ENCODE peak calls at places on chromosomes 6 and 20, in six cellular contexts. One of them, this sample, is unnamed.

GRCh38 chr6:103783344-103783743 is 1076.4 kb downstream of the HACE1 start:
- DNase-seq in left ventricle myocardium superior: peak
- DNase-seq in NCI-H1092 treated with DMSO at 0.1 percent for 48 hours: peak
- DNase-seq in left cardiac atrium: no peak
- DNase-seq in NCI-H2227 treated with DMSO at 0.1 percent for 48 hours: peak
- DNase-seq in mesenteric fat pad: no peak
- DNase-seq in this sample: no peak

GRCh38 chr6:108653864-108654402 is 93.2 kb downstream of the FOXO3 start:
- DNase-seq in left ventricle myocardium superior: peak
- DNase-seq in NCI-H1092 treated with DMSO at 0.1 percent for 48 hours: no peak
- DNase-seq in left cardiac atrium: peak
- DNase-seq in NCI-H2227 treated with DMSO at 0.1 percent for 48 hours: no peak
- DNase-seq in mesenteric fat pad: no peak
- DNase-seq in this sample: peak

GRCh38 chr20:38325167-38325566 is 21.1 kb upstream of the LBP start:
- DNase-seq in left ventricle myocardium superior: no peak
- DNase-seq in NCI-H1092 treated with DMSO at 0.1 percent for 48 hours: no peak
- DNase-seq in left cardiac atrium: no peak
- DNase-seq in NCI-H2227 treated with DMSO at 0.1 percent for 48 hours: no peak
- DNase-seq in mesenteric fat pad: no peak
- DNase-seq in this sample: no peak

GRCh38 chr6:128350416-128351254 is 169.8 kb downstream of the PTPRK start:
- DNase-seq in left ventricle myocardium superior: no peak
- DNase-seq in NCI-H1092 treated with DMSO at 0.1 percent for 48 hours: no peak
- DNase-seq in left cardiac atrium: no peak
- DNase-seq in NCI-H2227 treated with DMSO at 0.1 percent for 48 hours: no peak
- DNase-seq in mesenteric fat pad: no peak
- DNase-seq in this sample: no peak

GRCh38 chr6:551405-551804 is 105.5 kb downstream of the HUS1B start:
- DNase-seq in left ventricle myocardium superior: no peak
- DNase-seq in NCI-H1092 treated with DMSO at 0.1 percent for 48 hours: no peak
- DNase-seq in left cardiac atrium: peak
- DNase-seq in NCI-H2227 treated with DMSO at 0.1 percent for 48 hours: no peak
- DNase-seq in mesenteric fat pad: no peak
- DNase-seq in this sample: peak

GRCh38 chr20:4949833-4950178 is 51.5 kb downstream of the SLC23A2 start:
- DNase-seq in left ventricle myocardium superior: no peak
- DNase-seq in NCI-H1092 treated with DMSO at 0.1 percent for 48 hours: no peak
- DNase-seq in left cardiac atrium: no peak
- DNase-seq in NCI-H2227 treated with DMSO at 0.1 percent for 48 hours: peak
- DNase-seq in mesenteric fat pad: no peak
- DNase-seq in this sample: peak

GRCh38 chr6:37699138-37699766 is 1.6 kb upstream of the MDGA1 start:
- DNase-seq in left ventricle myocardium superior: no peak
- DNase-seq in NCI-H1092 treated with DMSO at 0.1 percent for 48 hours: no peak
- DNase-seq in left cardiac atrium: no peak
- DNase-seq in NCI-H2227 treated with DMSO at 0.1 percent for 48 hours: no peak
- DNase-seq in mesenteric fat pad: no peak
- DNase-seq in this sample: peak

GRCh38 chr20:36644713-36645109 is 1.3 kb downstream of the SLA2 start:
- DNase-seq in left ventricle myocardium superior: no peak
- DNase-seq in NCI-H1092 treated with DMSO at 0.1 percent for 48 hours: no peak
- DNase-seq in left cardiac atrium: no peak
- DNase-seq in NCI-H2227 treated with DMSO at 0.1 percent for 48 hours: no peak
- DNase-seq in mesenteric fat pad: no peak
- DNase-seq in this sample: peak

GRCh38 chr20:59008715-59009336 is 1.8 kb upstream of the CTSZ start:
- DNase-seq in left ventricle myocardium superior: no peak
- DNase-seq in NCI-H1092 treated with DMSO at 0.1 percent for 48 hours: no peak
- DNase-seq in left cardiac atrium: no peak
- DNase-seq in NCI-H2227 treated with DMSO at 0.1 percent for 48 hours: no peak
- DNase-seq in mesenteric fat pad: peak
- DNase-seq in this sample: no peak

GRCh38 chr20:64279826-64280459 is 24.4 kb downstream of the PCMTD2 start:
- DNase-seq in left ventricle myocardium superior: no peak
- DNase-seq in NCI-H1092 treated with DMSO at 0.1 percent for 48 hours: no peak
- DNase-seq in left cardiac atrium: no peak
- DNase-seq in NCI-H2227 treated with DMSO at 0.1 percent for 48 hours: no peak
- DNase-seq in mesenteric fat pad: no peak
- DNase-seq in this sample: no peak

GRCh38 chr20:11935754-11936551 is 18.3 kb downstream of the BTBD3 start:
- DNase-seq in left ventricle myocardium superior: no peak
- DNase-seq in NCI-H1092 treated with DMSO at 0.1 percent for 48 hours: peak
- DNase-seq in left cardiac atrium: no peak
- DNase-seq in NCI-H2227 treated with DMSO at 0.1 percent for 48 hours: peak
- DNase-seq in mesenteric fat pad: no peak
- DNase-seq in this sample: no peak

GRCh38 chr6:21110684-21111398 is 482.7 kb upstream of the SOX4 start:
- DNase-seq in left ventricle myocardium superior: no peak
- DNase-seq in NCI-H1092 treated with DMSO at 0.1 percent for 48 hours: no peak
- DNase-seq in left cardiac atrium: no peak
- DNase-seq in NCI-H2227 treated with DMSO at 0.1 percent for 48 hours: no peak
- DNase-seq in mesenteric fat pad: no peak
- DNase-seq in this sample: no peak

GRCh38 chr6:7910298-7910653 is 312 bp downstream of the TXNDC5 start:
- DNase-seq in left ventricle myocardium superior: no peak
- DNase-seq in NCI-H1092 treated with DMSO at 0.1 percent for 48 hours: no peak
- DNase-seq in left cardiac atrium: no peak
- DNase-seq in NCI-H2227 treated with DMSO at 0.1 percent for 48 hours: no peak
- DNase-seq in mesenteric fat pad: no peak
- DNase-seq in this sample: peak

GRCh38 chr6:90365565-90366219 is 69.0 kb upstream of the BACH2 start:
- DNase-seq in left ventricle myocardium superior: no peak
- DNase-seq in NCI-H1092 treated with DMSO at 0.1 percent for 48 hours: no peak
- DNase-seq in left cardiac atrium: no peak
- DNase-seq in NCI-H2227 treated with DMSO at 0.1 percent for 48 hours: no peak
- DNase-seq in mesenteric fat pad: no peak
- DNase-seq in this sample: no peak

GRCh38 chr20:25076201-25076600 is 5.7 kb downstream of the VSX1 start:
- DNase-seq in left ventricle myocardium superior: no peak
- DNase-seq in NCI-H1092 treated with DMSO at 0.1 percent for 48 hours: no peak
- DNase-seq in left cardiac atrium: no peak
- DNase-seq in NCI-H2227 treated with DMSO at 0.1 percent for 48 hours: no peak
- DNase-seq in mesenteric fat pad: no peak
- DNase-seq in this sample: no peak

GRCh38 chr6:142112451-142113061 is 20.2 kb upstream of the GJE1 start:
- DNase-seq in left ventricle myocardium superior: peak
- DNase-seq in NCI-H1092 treated with DMSO at 0.1 percent for 48 hours: peak
- DNase-seq in left cardiac atrium: peak
- DNase-seq in NCI-H2227 treated with DMSO at 0.1 percent for 48 hours: peak
- DNase-seq in mesenteric fat pad: no peak
- DNase-seq in this sample: peak

GRCh38 chr6:13423292-13423691 is 64.1 kb downstream of the GFOD1 start:
- DNase-seq in left ventricle myocardium superior: no peak
- DNase-seq in NCI-H1092 treated with DMSO at 0.1 percent for 48 hours: no peak
- DNase-seq in left cardiac atrium: no peak
- DNase-seq in NCI-H2227 treated with DMSO at 0.1 percent for 48 hours: no peak
- DNase-seq in mesenteric fat pad: no peak
- DNase-seq in this sample: no peak

GRCh38 chr6:31776961-31777666 is at the start of gene VWA7:
- DNase-seq in left ventricle myocardium superior: peak
- DNase-seq in NCI-H1092 treated with DMSO at 0.1 percent for 48 hours: peak
- DNase-seq in left cardiac atrium: peak
- DNase-seq in NCI-H2227 treated with DMSO at 0.1 percent for 48 hours: peak
- DNase-seq in mesenteric fat pad: peak
- DNase-seq in this sample: peak

GRCh38 chr6:37077459-37078296 is 72.2 kb downstream of the FGD2 start:
- DNase-seq in left ventricle myocardium superior: peak
- DNase-seq in NCI-H1092 treated with DMSO at 0.1 percent for 48 hours: no peak
- DNase-seq in left cardiac atrium: peak
- DNase-seq in NCI-H2227 treated with DMSO at 0.1 percent for 48 hours: no peak
- DNase-seq in mesenteric fat pad: peak
- DNase-seq in this sample: no peak

GRCh38 chr6:39048481-39049399 is at the start of gene GLP1R:
- DNase-seq in left ventricle myocardium superior: peak
- DNase-seq in NCI-H1092 treated with DMSO at 0.1 percent for 48 hours: peak
- DNase-seq in left cardiac atrium: no peak
- DNase-seq in NCI-H2227 treated with DMSO at 0.1 percent for 48 hours: no peak
- DNase-seq in mesenteric fat pad: no peak
- DNase-seq in this sample: no peak

GRCh38 chr6:102984360-102984759 is 1590.9 kb downstream of the GRIK2 start:
- DNase-seq in left ventricle myocardium superior: no peak
- DNase-seq in NCI-H1092 treated with DMSO at 0.1 percent for 48 hours: no peak
- DNase-seq in left cardiac atrium: no peak
- DNase-seq in NCI-H2227 treated with DMSO at 0.1 percent for 48 hours: no peak
- DNase-seq in mesenteric fat pad: no peak
- DNase-seq in this sample: no peak

GRCh38 chr20:42366626-42367025 is 748.4 kb upstream of the CHD6 start:
- DNase-seq in left ventricle myocardium superior: no peak
- DNase-seq in NCI-H1092 treated with DMSO at 0.1 percent for 48 hours: peak
- DNase-seq in left cardiac atrium: no peak
- DNase-seq in NCI-H2227 treated with DMSO at 0.1 percent for 48 hours: no peak
- DNase-seq in mesenteric fat pad: no peak
- DNase-seq in this sample: no peak

GRCh38 chr6:119034827-119035458 is 43.5 kb downstream of the FAM184A start:
- DNase-seq in left ventricle myocardium superior: no peak
- DNase-seq in NCI-H1092 treated with DMSO at 0.1 percent for 48 hours: no peak
- DNase-seq in left cardiac atrium: no peak
- DNase-seq in NCI-H2227 treated with DMSO at 0.1 percent for 48 hours: no peak
- DNase-seq in mesenteric fat pad: no peak
- DNase-seq in this sample: no peak

GRCh38 chr6:37624606-37625574 is 72.8 kb downstream of the MDGA1 start:
- DNase-seq in left ventricle myocardium superior: peak
- DNase-seq in NCI-H1092 treated with DMSO at 0.1 percent for 48 hours: peak
- DNase-seq in left cardiac atrium: peak
- DNase-seq in NCI-H2227 treated with DMSO at 0.1 percent for 48 hours: no peak
- DNase-seq in mesenteric fat pad: no peak
- DNase-seq in this sample: no peak

GRCh38 chr6:118736351-118736750 is 85.0 kb upstream of the CEP85L start:
- DNase-seq in left ventricle myocardium superior: no peak
- DNase-seq in NCI-H1092 treated with DMSO at 0.1 percent for 48 hours: no peak
- DNase-seq in left cardiac atrium: no peak
- DNase-seq in NCI-H2227 treated with DMSO at 0.1 percent for 48 hours: no peak
- DNase-seq in mesenteric fat pad: no peak
- DNase-seq in this sample: no peak

GRCh38 chr20:34571753-34572152 is 13.2 kb downstream of the MAP1LC3A start:
- DNase-seq in left ventricle myocardium superior: no peak
- DNase-seq in NCI-H1092 treated with DMSO at 0.1 percent for 48 hours: no peak
- DNase-seq in left cardiac atrium: no peak
- DNase-seq in NCI-H2227 treated with DMSO at 0.1 percent for 48 hours: no peak
- DNase-seq in mesenteric fat pad: peak
- DNase-seq in this sample: no peak

GRCh38 chr6:25165181-25165580 is 114.0 kb upstream of the CARMIL1 start:
- DNase-seq in left ventricle myocardium superior: no peak
- DNase-seq in NCI-H1092 treated with DMSO at 0.1 percent for 48 hours: no peak
- DNase-seq in left cardiac atrium: no peak
- DNase-seq in NCI-H2227 treated with DMSO at 0.1 percent for 48 hours: no peak
- DNase-seq in mesenteric fat pad: no peak
- DNase-seq in this sample: no peak

GRCh38 chr20:4601630-4602296 is 119.9 kb upstream of the PRND start:
- DNase-seq in left ventricle myocardium superior: peak
- DNase-seq in NCI-H1092 treated with DMSO at 0.1 percent for 48 hours: peak
- DNase-seq in left cardiac atrium: peak
- DNase-seq in NCI-H2227 treated with DMSO at 0.1 percent for 48 hours: no peak
- DNase-seq in mesenteric fat pad: no peak
- DNase-seq in this sample: no peak

This sample was measured in activated naive CD4-positive, alpha-beta T cell treated with anti-CD3 and anti-CD28 coated beads for 36 hours.